ENCODE peak calls at places on chromosomes 6 and 20, in seven cellular contexts. S, L, T, X, I, P and Q are unnamed samples.

GRCh38 chr6:42140051-42140450 is 2.4 kb downstream of the C6orf132 start:
- DNase-seq in S (no peak), L (peak), T (no peak), X (no peak), I (no peak), P (no peak), Q (no peak)

GRCh38 chr20:47334022-47334551 is 22.4 kb downstream of the ZMYND8 start:
- DNase-seq in S (no peak), L (peak), T (peak), X (peak), I (no peak), P (no peak), Q (peak)

GRCh38 chr6:159163901-159164370 is 5.3 kb upstream of the FNDC1 start:
- DNase-seq in S (no peak), L (no peak), T (peak), X (no peak), I (no peak), P (no peak), Q (peak)

GRCh38 chr6:156557269-156557885 is 219.8 kb upstream of the ARID1B start:
- DNase-seq in S (peak), L (no peak), T (peak), X (no peak), I (no peak), P (no peak), Q (peak)

GRCh38 chr6:44921787-44922186 is 406.3 kb upstream of the RUNX2 start:
- DNase-seq in S (peak), L (no peak), T (no peak), X (no peak), I (peak), P (no peak), Q (no peak)

GRCh38 chr6:164072240-164072666 is 657.7 kb downstream of the QKI start:
- DNase-seq in S (no peak), L (no peak), T (peak), X (no peak), I (no peak), P (no peak), Q (peak)

GRCh38 chr20:17645546-17646208 is 36.4 kb downstream of the RRBP1 start:
- DNase-seq in S (no peak), L (no peak), T (no peak), X (no peak), I (no peak), P (peak), Q (no peak)

GRCh38 chr6:93575495-93575894 is 156.1 kb upstream of the EPHA7 start:
- DNase-seq in S (no peak), L (no peak), T (no peak), X (no peak), I (no peak), P (no peak), Q (peak)

GRCh38 chr6:56691201-56691595 is 48.5 kb upstream of the DST start:
- DNase-seq in S (no peak), L (no peak), T (no peak), X (no peak), I (no peak), P (no peak), Q (no peak)

GRCh38 chr6:80439721-80440488 is 333.4 kb downstream of the BCKDHB start:
- DNase-seq in S (no peak), L (no peak), T (peak), X (no peak), I (no peak), P (no peak), Q (no peak)

GRCh38 chr6:137240168-137240567 is 21.0 kb upstream of the IFNGR1 start:
- DNase-seq in S (no peak), L (peak), T (peak), X (peak), I (no peak), P (no peak), Q (peak)
- TF ChIP-seq CTCF in S (no peak), L (no peak), T (no peak), X (no peak), I (no peak), P (no peak), Q (no peak)

DNA sequence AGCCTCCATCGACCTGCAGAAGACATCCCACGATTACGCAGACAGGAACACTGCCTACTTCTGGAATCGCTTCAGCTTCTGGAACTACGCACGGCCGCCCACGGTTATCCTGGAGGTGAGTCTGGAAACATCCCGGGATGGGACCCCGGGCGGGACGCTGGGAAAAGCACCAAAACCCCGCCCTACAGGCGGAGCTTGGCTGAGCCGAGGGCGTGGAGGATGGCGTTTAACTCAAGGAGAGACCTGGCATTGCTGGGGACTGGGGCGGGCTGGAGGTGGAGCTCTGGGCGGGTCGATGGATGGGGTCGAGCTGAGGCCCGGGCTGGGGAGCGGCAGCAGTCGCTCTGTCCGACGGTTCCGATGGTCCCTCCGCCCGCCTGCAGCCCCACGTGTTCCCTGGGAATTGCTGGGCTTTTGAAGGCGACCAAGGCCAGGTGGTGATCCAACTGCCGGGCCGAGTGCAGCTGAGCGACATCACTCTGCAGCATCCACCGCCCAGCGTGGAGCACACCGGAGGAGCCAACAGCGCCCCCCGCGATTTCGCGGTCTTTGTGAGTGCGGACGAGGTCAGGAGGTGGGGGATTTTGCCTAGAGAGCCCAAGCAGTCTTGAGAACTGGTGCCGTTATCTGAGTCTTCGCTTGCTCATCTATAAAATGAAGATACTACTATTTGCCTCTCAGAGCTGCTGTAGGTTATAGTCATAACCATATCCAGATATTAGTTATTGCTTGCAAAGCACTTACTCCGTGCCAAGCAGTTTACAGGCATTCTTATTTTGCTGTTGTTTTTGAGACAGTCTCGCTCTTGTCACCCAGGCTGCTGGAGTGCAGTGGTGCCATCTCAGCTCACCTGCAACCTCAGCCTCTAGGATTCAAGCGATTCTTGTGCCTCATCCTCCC is 3.8 kb downstream of the SPAG4 start:
- DNase-seq in S (peak), L (peak), T (peak), X (peak), I (peak), P (peak), Q (peak)
- H3K4me3 ChIP-seq in S (peak), L (peak), T (peak), X (peak), I (peak), P (peak), Q (peak)

GRCh38 chr6:83861077-83861476 is 1.6 kb downstream of the CYB5R4 start:
- DNase-seq in S (no peak), L (no peak), T (no peak), X (no peak), I (no peak), P (no peak), Q (no peak)

GRCh38 chr6:83860347-83860731 is 850 bp downstream of the CYB5R4 start:
- DNase-seq in S (no peak), L (no peak), T (no peak), X (no peak), I (no peak), P (no peak), Q (no peak)

GRCh38 chr6:83862776-83863471 is 3.4 kb downstream of the CYB5R4 start:
- DNase-seq in S (no peak), L (no peak), T (no peak), X (no peak), I (no peak), P (no peak), Q (no peak)

GRCh38 chr6:83854766-83855165 is 1.6 kb downstream of the RIPPLY2 start:
- DNase-seq in S (no peak), L (no peak), T (no peak), X (no peak), I (no peak), P (no peak), Q (no peak)

GRCh38 chr6:83859410-83860346 is at the start of gene CYB5R4:
- DNase-seq in S (peak), L (peak), T (peak), X (peak), I (peak), P (peak), Q (peak)
- TF ChIP-seq CTCF in S (peak), L (peak), T (peak), X (peak), I (peak), P (peak), Q (peak)

GRCh38 chr6:2108700-2109306 is 136.6 kb downstream of the GMDS start:
- DNase-seq in S (peak), L (no peak), T (no peak), X (no peak), I (no peak), P (no peak), Q (peak)

GRCh38 chr6:2114100-2114499 is 131.3 kb downstream of the GMDS start:
- DNase-seq in S (no peak), L (no peak), T (no peak), X (no peak), I (no peak), P (no peak), Q (no peak)

GRCh38 chr6:2110504-2110903 is 134.9 kb downstream of the GMDS start:
- DNase-seq in S (no peak), L (no peak), T (peak), X (no peak), I (no peak), P (no peak), Q (peak)

GRCh38 chr6:2109796-2110195 is 135.6 kb downstream of the GMDS start:
- DNase-seq in S (no peak), L (no peak), T (no peak), X (no peak), I (no peak), P (no peak), Q (peak)

GRCh38 chr6:2111162-2111677 is 134.2 kb downstream of the GMDS start:
- DNase-seq in S (no peak), L (no peak), T (peak), X (no peak), I (no peak), P (no peak), Q (peak)
- H3K4me3 ChIP-seq in S (no peak), L (no peak), T (no peak), X (no peak), I (no peak), P (no peak), Q (peak)

GRCh38 chr20:1467082-1467354 is 369 bp upstream of the NSFL1C start:
- DNase-seq in S (no peak), L (no peak), T (no peak), X (no peak), I (no peak), P (no peak), Q (no peak)
- TF ChIP-seq CTCF in S (no peak), L (peak), T (no peak), X (no peak), I (no peak), P (no peak), Q (no peak)

GRCh38 chr6:79030023-79030422 is 48.0 kb downstream of the PHIP start:
- DNase-seq in S (no peak), L (no peak), T (no peak), X (no peak), I (no peak), P (no peak), Q (no peak)

GRCh38 chr6:79030511-79030910 is 47.5 kb downstream of the PHIP start:
- DNase-seq in S (no peak), L (no peak), T (no peak), X (no peak), I (no peak), P (no peak), Q (no peak)

GRCh38 chr6:79034865-79035264 is 43.2 kb downstream of the PHIP start:
- DNase-seq in S (no peak), L (no peak), T (no peak), X (no peak), I (no peak), P (no peak), Q (no peak)

GRCh38 chr6:79033279-79033678 is 44.8 kb downstream of the PHIP start:
- DNase-seq in S (no peak), L (no peak), T (no peak), X (no peak), I (no peak), P (no peak), Q (no peak)

DNA sequence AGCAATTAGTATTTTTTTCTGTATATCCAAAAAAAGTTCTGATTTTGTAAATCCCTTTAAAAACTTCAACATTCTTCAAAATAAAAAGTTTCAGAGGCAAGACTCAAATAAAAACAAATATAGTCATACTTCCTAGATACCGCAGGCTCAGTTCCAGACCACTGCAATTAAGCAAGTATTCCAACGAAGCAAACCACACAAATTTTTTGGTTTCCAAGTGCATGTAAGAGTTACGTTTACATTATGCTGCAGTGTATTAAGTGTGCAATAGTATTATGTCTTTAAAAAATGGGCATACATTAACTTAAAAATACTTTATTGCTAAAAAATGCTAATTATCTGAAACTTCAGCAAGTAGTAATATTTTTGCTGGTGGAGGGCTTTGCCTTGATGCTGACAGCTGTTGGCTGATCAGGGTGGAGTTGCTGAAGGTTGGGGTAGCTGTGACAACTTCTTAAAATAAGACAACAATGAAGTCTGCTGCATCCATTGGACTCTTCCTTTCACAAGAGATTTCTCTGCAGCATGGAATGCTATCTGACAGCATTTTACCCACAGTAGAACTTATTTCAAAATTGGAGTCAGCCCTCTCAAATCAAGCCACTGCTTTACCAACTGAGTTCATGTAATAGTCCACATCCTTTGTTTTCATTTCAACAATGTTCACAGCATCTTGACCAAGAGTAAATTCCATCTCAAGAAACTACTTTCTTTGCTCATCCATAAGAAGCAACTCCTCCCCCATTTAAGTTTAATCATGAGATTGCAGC is 46.0 kb downstream of the PHIP start:
- DNase-seq in S (no peak), L (no peak), T (peak), X (peak), I (no peak), P (no peak), Q (peak)
- H3K4me3 ChIP-seq in S (no peak), L (no peak), T (no peak), X (no peak), I (no peak), P (no peak), Q (no peak)

DNA sequence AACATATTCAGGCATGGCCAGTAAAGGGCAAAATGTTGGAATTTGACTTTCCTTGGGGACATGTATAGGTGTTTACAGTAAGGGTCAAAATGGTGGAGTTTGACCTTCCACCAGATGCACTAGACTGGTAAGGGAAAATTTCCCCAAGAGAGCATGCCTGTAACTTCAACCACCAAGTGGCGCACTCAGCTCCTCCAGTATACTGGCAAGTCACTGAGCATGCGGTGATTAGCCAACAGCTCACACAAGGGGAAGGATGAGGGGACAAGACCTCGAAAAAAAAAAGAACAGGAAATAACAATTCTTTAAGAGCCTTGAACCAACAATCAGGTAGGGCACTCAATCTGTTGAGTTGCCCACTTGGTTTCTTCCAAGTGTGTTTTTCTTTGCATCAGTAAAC is 140.9 kb downstream of the EYS start:
- DNase-seq in S (no peak), L (no peak), T (no peak), X (no peak), I (no peak), P (no peak), Q (no peak)
- TF ChIP-seq CTCF in S (no peak), L (no peak), T (no peak), X (no peak), I (no peak), P (no peak), Q (no peak)

GRCh38 chr20:5309971-5310370 is 6.8 kb downstream of the PROKR2 start:
- DNase-seq in S (no peak), L (no peak), T (peak), X (no peak), I (no peak), P (no peak), Q (peak)

GRCh38 chr20:5313916-5314315 is 2.8 kb downstream of the PROKR2 start:
- DNase-seq in S (no peak), L (no peak), T (no peak), X (no peak), I (no peak), P (no peak), Q (no peak)

GRCh38 chr20:5312518-5312917 is 4.2 kb downstream of the PROKR2 start:
- DNase-seq in S (no peak), L (no peak), T (no peak), X (no peak), I (no peak), P (no peak), Q (no peak)

GRCh38 chr20:5316188-5317158 is at the start of gene PROKR2:
- DNase-seq in S (peak), L (peak), T (no peak), X (no peak), I (peak), P (no peak), Q (no peak)

DNA sequence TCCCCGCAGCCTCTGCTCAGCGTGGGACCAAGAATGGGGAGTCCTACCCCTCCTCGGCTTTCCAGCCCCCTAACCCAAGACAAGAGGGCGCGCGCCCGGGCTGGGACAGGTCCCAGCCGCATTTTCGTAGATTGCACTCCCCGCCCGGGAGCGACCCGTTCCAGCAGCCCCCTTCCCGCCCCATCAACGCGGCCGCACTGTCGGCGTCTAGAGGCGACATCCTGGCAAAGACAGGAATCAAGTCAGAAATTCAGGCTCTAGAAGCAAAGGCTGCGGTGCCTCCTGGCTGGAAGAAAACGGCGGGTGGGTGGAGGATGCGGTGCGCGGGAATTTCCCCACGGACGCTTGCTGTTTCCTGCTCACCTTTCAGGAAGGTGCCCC is 957 bp downstream of the PROKR2 start:
- DNase-seq in S (no peak), L (no peak), T (no peak), X (no peak), I (no peak), P (no peak), Q (no peak)
- H3K4me3 ChIP-seq in S (no peak), L (no peak), T (no peak), X (no peak), I (no peak), P (no peak), Q (no peak)

DNA sequence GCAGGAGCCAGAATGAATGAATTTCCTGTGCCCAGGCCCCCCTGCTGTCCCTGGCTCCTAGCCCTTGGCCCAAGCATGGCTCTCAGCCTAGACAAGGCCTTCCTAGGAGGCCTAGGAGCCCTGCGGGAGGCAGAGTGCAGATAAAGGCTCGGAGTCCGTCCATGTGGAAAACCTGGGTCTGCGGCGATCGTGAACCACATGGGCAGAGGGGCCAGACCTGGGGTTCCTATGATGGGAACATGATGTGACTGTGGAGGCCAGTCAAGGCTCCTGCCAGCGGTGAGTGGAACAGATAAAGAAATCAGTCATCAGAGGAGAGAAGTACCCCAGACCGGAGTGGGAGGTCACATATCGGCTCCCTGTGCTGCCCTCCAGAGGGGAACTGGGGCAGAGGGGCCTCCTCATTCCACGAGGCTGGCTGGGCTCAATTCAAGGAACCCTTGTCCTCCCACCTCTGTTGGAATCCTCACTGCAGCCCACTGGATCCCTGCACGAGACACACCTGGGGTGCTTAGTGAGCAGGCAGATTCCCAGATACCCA is 5.8 kb upstream of the VSTM2L start:
- DNase-seq in S (peak), L (peak), T (peak), X (no peak), I (peak), P (no peak), Q (peak)
- TF ChIP-seq CTCF in S (peak), L (peak), T (peak), X (peak), I (peak), P (no peak), Q (peak)